ENCODE peak calls at places on chromosomes 1 and 21, in six cellular contexts. T, H, L, A, E and I are unnamed samples.
A peak's percentile ranks its signal among the peaks of the same experiment; 100 is the strongest.

GRCh38 chr1:184056921-184057496 is 5.5 kb downstream of the TSEN15 start:
- DNase-seq in T (no peak), H (no peak), L (no peak), A (no peak), E (no peak), I (no peak)

GRCh38 chr1:20361805-20362381 is 71.2 kb downstream of the VWA5B1 start:
- DNase-seq in T (peak; percentile 23), H (peak; percentile 38), L (no peak), A (peak; percentile 66), E (no peak), I (no peak)

GRCh38 chr1:28553229-28553930 is 495 bp downstream of the TRNAU1AP start:
- DNase-seq in T (no peak), H (peak; percentile 24), L (no peak), A (peak; percentile 59), E (peak; percentile 63), I (no peak)

GRCh38 chr1:62263813-62264353 is 55.4 kb downstream of the KANK4 start:
- DNase-seq in T (no peak), H (peak; percentile 88), L (no peak), A (no peak), E (no peak), I (no peak)

GRCh38 chr1:12230549-12231275 is 882 bp downstream of the VPS13D start:
- DNase-seq in T (no peak), H (peak; percentile 85), L (no peak), A (peak; percentile 41), E (peak; percentile 86), I (peak; percentile 27)

GRCh38 chr21:46116189-46116845 is 18.4 kb downstream of the COL6A2 start:
- DNase-seq in T (no peak), H (no peak), L (no peak), A (peak; percentile 15), E (peak; percentile 43), I (no peak)

GRCh38 chr21:28543975-28544374 is 448.7 kb downstream of the LTN1 start:
- DNase-seq in T (no peak), H (no peak), L (no peak), A (no peak), E (no peak), I (no peak)

GRCh38 chr21:32279377-32279680 is 480 bp upstream of the MIS18A start:
- DNase-seq in T (no peak), H (no peak), L (no peak), A (no peak), E (no peak), I (no peak)

GRCh38 chr1:92211166-92211565 is 6.5 kb upstream of the C1orf146 start:
- DNase-seq in T (no peak), H (no peak), L (no peak), A (no peak), E (no peak), I (no peak)

GRCh38 chr1:234170622-234171021 is 202.6 kb upstream of the COA6 start:
- DNase-seq in T (no peak), H (no peak), L (no peak), A (no peak), E (no peak), I (no peak)

GRCh38 chr1:186082235-186082937 is 292.7 kb downstream of the TPR start:
- DNase-seq in T (no peak), H (peak; percentile 76), L (peak; percentile 59), A (peak; percentile 46), E (peak; percentile 67), I (peak; percentile 46)

GRCh38 chr1:244280859-244281258 is 170.8 kb downstream of the ADSS2 start:
- DNase-seq in T (no peak), H (no peak), L (no peak), A (no peak), E (no peak), I (no peak)

GRCh38 chr1:227945891-227946623 is 1.7 kb downstream of the WNT9A start:
- DNase-seq in T (no peak), H (peak; percentile 93), L (no peak), A (peak; percentile 77), E (peak; percentile 84), I (no peak)

GRCh38 chr1:93708734-93709481 is 27.3 kb upstream of the BCAR3 start:
- DNase-seq in T (no peak), H (peak; percentile 55), L (no peak), A (peak; percentile 31), E (no peak), I (no peak)

GRCh38 chr1:63321788-63322247 is 549 bp upstream of the FOXD3 start:
- DNase-seq in T (no peak), H (no peak), L (no peak), A (no peak), E (no peak), I (peak; percentile 30)

GRCh38 chr1:17307946-17308345 is at the start of gene PADI4:
- DNase-seq in T (no peak), H (peak; percentile 7), L (no peak), A (no peak), E (peak; percentile 56), I (no peak)

GRCh38 chr1:212908971-212909370 is 41.4 kb upstream of the VASH2 start:
- DNase-seq in T (no peak), H (no peak), L (no peak), A (no peak), E (no peak), I (no peak)

GRCh38 chr1:221503268-221503667 is 238.6 kb downstream of the DUSP10 start:
- DNase-seq in T (no peak), H (no peak), L (no peak), A (no peak), E (no peak), I (no peak)

GRCh38 chr1:62691062-62691844 is 3.1 kb upstream of the DOCK7 start:
- DNase-seq in T (no peak), H (no peak), L (no peak), A (no peak), E (no peak), I (no peak)

GRCh38 chr21:36624105-36624504 is 74.8 kb upstream of the SIM2 start:
- DNase-seq in T (no peak), H (no peak), L (no peak), A (no peak), E (no peak), I (no peak)

GRCh38 chr1:67465371-67465770 is 35.2 kb upstream of the SERBP1 start:
- DNase-seq in T (no peak), H (no peak), L (no peak), A (no peak), E (no peak), I (no peak)

GRCh38 chr1:65965112-65965511 is 172.4 kb downstream of the PDE4B start:
- DNase-seq in T (no peak), H (no peak), L (no peak), A (no peak), E (no peak), I (no peak)

GRCh38 chr1:85025940-85026339 is 22.4 kb downstream of the MCOLN3 start:
- DNase-seq in T (no peak), H (no peak), L (no peak), A (no peak), E (no peak), I (no peak)

GRCh38 chr1:232767381-232768074 is 37.7 kb upstream of the MAP10 start:
- DNase-seq in T (no peak), H (peak; percentile 54), L (peak; percentile 15), A (peak; percentile 67), E (peak; percentile 49), I (peak; percentile 20)

GRCh38 chr1:196355206-196355786 is 252.9 kb downstream of the KCNT2 start:
- DNase-seq in T (no peak), H (peak; percentile 2), L (no peak), A (peak; percentile 16), E (no peak), I (no peak)

GRCh38 chr1:41672173-41672572 is 187.7 kb upstream of the EDN2 start:
- DNase-seq in T (no peak), H (no peak), L (no peak), A (no peak), E (no peak), I (no peak)

GRCh38 chr1:41673355-41673754 is 188.9 kb upstream of the EDN2 start:
- DNase-seq in T (peak; percentile 26), H (no peak), L (no peak), A (no peak), E (no peak), I (peak; percentile 87)

GRCh38 chr1:41671116-41671755 is 186.8 kb upstream of the EDN2 start:
- DNase-seq in T (no peak), H (no peak), L (no peak), A (no peak), E (no peak), I (no peak)

GRCh38 chr1:41673806-41674205 is 189.3 kb upstream of the EDN2 start:
- DNase-seq in T (no peak), H (no peak), L (no peak), A (no peak), E (no peak), I (peak; percentile 43)

DNA sequence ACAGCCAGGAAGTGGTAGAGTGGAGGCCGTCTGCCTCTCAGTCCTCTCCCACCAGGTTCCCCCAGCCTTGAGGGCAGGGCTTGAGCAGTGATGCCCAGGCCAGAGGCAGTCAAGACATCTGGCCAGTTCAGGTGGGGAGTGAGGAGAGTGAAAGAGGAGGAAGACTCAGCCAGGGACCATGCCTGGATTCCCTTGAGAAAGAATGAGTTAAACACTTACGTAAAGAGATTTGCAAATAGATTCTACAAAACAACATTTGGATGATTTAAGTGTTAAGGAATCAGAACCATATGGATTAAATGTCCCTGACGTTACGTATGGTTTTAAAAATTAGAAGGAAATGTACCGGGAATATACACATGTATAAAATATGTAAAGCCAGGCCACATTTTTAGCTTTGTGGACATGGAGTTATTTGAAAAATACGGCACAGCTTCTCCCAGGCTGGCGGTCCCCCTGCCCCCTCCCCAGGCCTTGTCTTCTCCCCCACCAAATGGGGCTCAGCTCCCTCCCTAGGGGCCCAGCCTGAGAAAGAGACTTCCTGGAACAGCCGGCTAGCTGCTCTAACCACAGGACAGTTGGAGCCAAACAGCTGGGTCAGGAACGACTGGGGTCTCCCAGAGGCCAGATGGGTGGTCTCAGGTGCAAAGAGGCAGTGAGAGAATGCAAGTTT is 188.3 kb upstream of the EDN2 start:
- DNase-seq in T (no peak), H (no peak), L (no peak), A (no peak), E (no peak), I (no peak)
- H3K4me1 ChIP-seq in T (peaks cover 73% of the 10 kb centered on the region), H (peaks cover 2% of the 10 kb centered on the region), L (no peaks in the 10 kb centered on the region), A (no peaks in the 10 kb centered on the region), E (peaks cover 13% of the 10 kb centered on the region), I (peaks cover 75% of the 10 kb centered on the region)

GRCh38 chr1:72011721-72012120 is 270.6 kb downstream of the NEGR1 start:
- DNase-seq in T (no peak), H (no peak), L (no peak), A (no peak), E (no peak), I (no peak)
- H3K27ac ChIP-seq in T (no peak overlapping the region), H (no peak overlapping the region), L (no peak overlapping the region), A (no peak overlapping the region), E (no peak overlapping the region), I (no peak overlapping the region)

DNA sequence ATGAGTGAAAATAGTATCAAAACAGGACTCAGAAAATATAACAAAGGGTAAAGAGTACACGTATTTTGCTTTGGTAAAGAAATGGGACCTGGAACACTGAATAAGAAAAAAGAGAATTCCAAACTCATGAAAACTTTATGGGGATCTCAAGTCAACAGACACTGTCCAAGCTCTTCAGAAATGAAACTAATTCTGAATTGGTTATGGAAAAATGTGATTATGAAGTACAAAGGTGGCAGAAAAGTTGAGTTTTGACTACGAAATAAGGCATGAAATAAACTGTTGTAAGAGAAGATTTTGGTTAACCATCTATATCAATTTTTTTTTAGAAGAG is 8.4 kb downstream of the EGLN1 start:
- DNase-seq in T (no peak), H (no peak), L (no peak), A (no peak), E (no peak), I (no peak)
- H3K4me1 ChIP-seq in T (peaks cover 57% of the 10 kb centered on the region), H (peaks cover 79% of the 10 kb centered on the region), L (peaks cover 30% of the 10 kb centered on the region), A (peaks cover 18% of the 10 kb centered on the region), E (peaks cover 45% of the 10 kb centered on the region), I (peaks cover 47% of the 10 kb centered on the region)

GRCh38 chr1:226937940-226938725 is 2.0 kb upstream of the COQ8A start:
- DNase-seq in T (no peak), H (no peak), L (no peak), A (no peak), E (no peak), I (no peak)
- H3K27ac ChIP-seq in T (peak overlapping the region; percentile 94), H (peak overlapping the region; percentile 98), L (peak overlapping the region; percentile 98), A (peak overlapping the region; percentile 99), E (peak overlapping the region; percentile 99), I (no peak overlapping the region)